ENCODE peak calls at places on chromosome 2, in ten cellular contexts. I is activated CD4-positive, alpha-beta T cell treated with anti-CD3 and anti-CD28 coated beads, Interleukin-2, amount 50 U/mL, for 1 hour; Y is choroid plexus epithelial cell; E is Kasumi-1; W is iris pigment epithelial cell; U is nucleus accumbens; J is non-pigmented ciliary epithelial cell; X is left kidney; H is AG08396; P is stimulated activated CD4-positive, alpha-beta T cell treated with anti-CD3 and anti-CD28 coated beads, Interleukin-4, amount 100 ng/mL, for 1 hour. V is an unnamed sample.

GRCh38 chr2:116582850-116583249 is 1231.6 kb upstream of the DDX18 start:
- DNase-seq in I (no peak), Y (no peak), E (no peak), W (no peak), U (no peak), J (no peak), X (no peak), H (no peak), P (no peak), V (no peak)

GRCh38 chr2:80070587-80070986 is 234.0 kb downstream of the LRRTM1 start:
- DNase-seq in I (no peak), Y (no peak), E (no peak), W (no peak), U (no peak), J (no peak), X (no peak), H (no peak), P (no peak), V (no peak)

GRCh38 chr2:72027426-72028161 is 120.1 kb downstream of the CYP26B1 start:
- DNase-seq in I (no peak), Y (no peak), E (no peak), W (peak), U (no peak), J (no peak), X (no peak), H (no peak), P (no peak), V (peak)

GRCh38 chr2:189366349-189366748 is 74.9 kb upstream of the WDR75 start:
- DNase-seq in I (no peak), Y (no peak), E (no peak), W (no peak), U (no peak), J (no peak), X (no peak), H (no peak), P (no peak), V (no peak)

GRCh38 chr2:7515327-7515726 is 598.1 kb downstream of the RNF144A start:
- DNase-seq in I (no peak), Y (no peak), E (no peak), W (no peak), U (no peak), J (no peak), X (no peak), H (no peak), P (no peak), V (no peak)

GRCh38 chr2:21381421-21381820 is 257.7 kb downstream of the TDRD15 start:
- DNase-seq in I (no peak), Y (peak), E (no peak), W (peak), U (no peak), J (no peak), X (no peak), H (no peak), P (no peak), V (no peak)

GRCh38 chr2:48694143-48694542 is 61.4 kb downstream of the LHCGR start:
- DNase-seq in I (no peak), Y (peak), E (no peak), W (peak), U (no peak), J (no peak), X (no peak), H (peak), P (no peak), V (no peak)

GRCh38 chr2:239801404-239802100 is 223.6 kb downstream of the NDUFA10 start:
- DNase-seq in I (no peak), Y (no peak), E (no peak), W (no peak), U (no peak), J (no peak), X (no peak), H (no peak), P (no peak), V (peak)

GRCh38 chr2:240797914-240798313 is 22.1 kb downstream of the KIF1A start:
- DNase-seq in I (no peak), Y (no peak), E (no peak), W (no peak), U (no peak), J (no peak), X (no peak), H (no peak), P (no peak), V (no peak)

GRCh38 chr2:85064927-85065630 is 68.1 kb upstream of the TCF7L1 start:
- DNase-seq in I (no peak), Y (no peak), E (no peak), W (no peak), U (no peak), J (no peak), X (peak), H (no peak), P (no peak), V (no peak)

GRCh38 chr2:40760071-40760666 is 308.3 kb upstream of the SLC8A1 start:
- DNase-seq in I (no peak), Y (peak), E (peak), W (peak), U (no peak), J (peak), X (peak), H (peak), P (no peak), V (no peak)

GRCh38 chr2:5609191-5609590 is 83.0 kb upstream of the SOX11 start:
- DNase-seq in I (no peak), Y (no peak), E (no peak), W (no peak), U (no peak), J (no peak), X (peak), H (no peak), P (no peak), V (no peak)

GRCh38 chr2:31239842-31240198 is 5.9 kb downstream of the EHD3 start:
- DNase-seq in I (no peak), Y (peak), E (no peak), W (peak), U (no peak), J (peak), X (no peak), H (peak), P (no peak), V (peak)

GRCh38 chr2:188963738-188964137 is 10.4 kb upstream of the COL3A1 start:
- DNase-seq in I (no peak), Y (no peak), E (no peak), W (no peak), U (no peak), J (no peak), X (no peak), H (no peak), P (no peak), V (no peak)

GRCh38 chr2:226726546-226726945 is 73.1 kb downstream of the IRS1 start:
- DNase-seq in I (no peak), Y (no peak), E (no peak), W (peak), U (no peak), J (no peak), X (no peak), H (peak), P (no peak), V (no peak)

GRCh38 chr2:38605298-38605830 is 2.6 kb upstream of the HNRNPLL start:
- DNase-seq in I (no peak), Y (no peak), E (no peak), W (no peak), U (no peak), J (no peak), X (peak), H (no peak), P (no peak), V (no peak)

GRCh38 chr2:13057671-13058070 is 340.9 kb downstream of the TRIB2 start:
- DNase-seq in I (no peak), Y (no peak), E (no peak), W (no peak), U (no peak), J (no peak), X (no peak), H (no peak), P (no peak), V (no peak)

GRCh38 chr2:54666741-54667639 is 56.5 kb upstream of the EML6 start:
- DNase-seq in I (no peak), Y (peak), E (no peak), W (peak), U (peak), J (no peak), X (peak), H (no peak), P (no peak), V (peak)

GRCh38 chr2:119431155-119431975 is at the start of gene TMEM37:
- DNase-seq in I (no peak), Y (peak), E (peak), W (peak), U (no peak), J (peak), X (peak), H (peak), P (no peak), V (no peak)

GRCh38 chr2:168135630-168136029 is 111.8 kb downstream of the STK39 start:
- DNase-seq in I (no peak), Y (no peak), E (no peak), W (no peak), U (no peak), J (no peak), X (no peak), H (no peak), P (no peak), V (no peak)

GRCh38 chr2:240525802-240526201 is 32.0 kb downstream of the ANKMY1 start:
- DNase-seq in I (no peak), Y (no peak), E (no peak), W (no peak), U (no peak), J (no peak), X (no peak), H (no peak), P (no peak), V (peak)

GRCh38 chr2:241507430-241508239 is 749 bp downstream of the STK25 start:
- DNase-seq in I (peak), Y (peak), E (no peak), W (peak), U (peak), J (no peak), X (peak), H (peak), P (peak), V (no peak)

GRCh38 chr2:8126783-8127182 is 555.1 kb upstream of the ID2 start:
- DNase-seq in I (no peak), Y (no peak), E (no peak), W (no peak), U (no peak), J (no peak), X (no peak), H (no peak), P (no peak), V (no peak)

GRCh38 chr2:101766871-101767739 is 69.6 kb downstream of the MAP4K4 start:
- DNase-seq in I (no peak), Y (peak), E (no peak), W (peak), U (no peak), J (peak), X (no peak), H (peak), P (no peak), V (no peak)

GRCh38 chr2:80489718-80490117 is 185.2 kb upstream of the LRRTM1 start:
- DNase-seq in I (no peak), Y (peak), E (no peak), W (peak), U (no peak), J (peak), X (peak), H (peak), P (no peak), V (no peak)

GRCh38 chr2:160859086-160859485 is 301.1 kb upstream of the TANK start:
- DNase-seq in I (no peak), Y (peak), E (no peak), W (peak), U (no peak), J (no peak), X (peak), H (no peak), P (no peak), V (no peak)

GRCh38 chr2:141317986-141318385 is 812.8 kb downstream of the LRP1B start:
- DNase-seq in I (no peak), Y (peak), E (no peak), W (peak), U (no peak), J (no peak), X (no peak), H (no peak), P (no peak), V (no peak)

GRCh38 chr2:38702413-38702812 is 36.5 kb downstream of the GALM start:
- DNase-seq in I (no peak), Y (peak), E (no peak), W (peak), U (no peak), J (peak), X (no peak), H (peak), P (no peak), V (no peak)

V was measured in vagina.